ENCODE peak calls at places on chromosome 9, in eight cellular contexts. Y is endodermal cell, Q is aorta, B is lower lobe of right lung, N is psoas muscle, V is stomach, F is A673, Z is fibroblast of lung. P is an unnamed sample.

GRCh38 chr9:32589083-32589713 is 16.2 kb upstream of the NDUFB6 start:
- DNase-seq in B (no peak), Z (peak; percentile 62), F (peak; percentile 62), V (no peak), Q (no peak), N (no peak), Y (no peak), P (no peak)

GRCh38 chr9:134824583-134824982 is 56.0 kb upstream of the FCN2 start:
- DNase-seq in V (no peak), B (no peak), Q (no peak), N (no peak), Y (no peak), F (no peak), Z (no peak), P (no peak)

GRCh38 chr9:35102465-35102768 is 514 bp downstream of the STOML2 start:
- DNase-seq in Y (no peak), F (no peak), V (no peak), N (no peak), Q (peak; percentile 44), Z (no peak), B (no peak), P (no peak)

GRCh38 chr9:100216178-100216787 is 117.2 kb downstream of the INVS start:
- DNase-seq in V (peak; percentile 66), Q (peak; percentile 53), B (peak; percentile 43), Z (peak; percentile 72), Y (peak; percentile 92), N (peak; percentile 55), F (peak; percentile 75), P (no peak)

GRCh38 chr9:132182609-132183073 is 20.8 kb downstream of the NTNG2 start:
- DNase-seq in B (no peak), V (no peak), Y (peak; percentile 74), F (peak; percentile 71), Z (no peak), Q (no peak), N (no peak), P (peak; percentile 29)

GRCh38 chr9:127877566-127877998 is at the start of gene AK1:
- DNase-seq in V (peak; percentile 80), B (peak; percentile 88), Y (peak; percentile 87), F (peak; percentile 64), Z (peak; percentile 51), N (peak; percentile 89), Q (peak; percentile 88), P (peak; percentile 78)

GRCh38 chr9:73114058-73114457 is 37.6 kb upstream of the ANXA1 start:
- DNase-seq in V (no peak), N (no peak), F (no peak), Y (no peak), Q (no peak), B (no peak), Z (no peak), P (no peak)

GRCh38 chr9:88477300-88477751 is 57.7 kb upstream of the NXNL2 start:
- DNase-seq in Y (no peak), Q (no peak), F (no peak), B (no peak), Z (peak; percentile 90), V (no peak), N (no peak), P (no peak)

GRCh38 chr9:136058152-136058483 is 37.0 kb downstream of the NACC2 start:
- DNase-seq in Y (no peak), Z (no peak), B (no peak), F (no peak), N (no peak), Q (no peak), V (no peak), P (no peak)

GRCh38 chr9:136975624-136976023 is 1.7 kb upstream of the PTGDS start:
- DNase-seq in Q (no peak), B (peak; percentile 66), Z (no peak), V (no peak), F (no peak), Y (peak; percentile 92), N (no peak), P (no peak)

GRCh38 chr9:135526730-135527571 is 5.7 kb downstream of the LCN1 start:
- DNase-seq in Y (peak; percentile 64), N (no peak), V (peak; percentile 18), Z (no peak), B (peak; percentile 36), Q (no peak), F (no peak), P (no peak)

GRCh38 chr9:79014929-79015699 is 556.7 kb upstream of the TLE4 start:
- DNase-seq in Q (no peak), F (no peak), V (no peak), N (no peak), Z (peak; percentile 48), Y (no peak), B (no peak), P (no peak)

GRCh38 chr9:101536351-101536750 is 2.7 kb downstream of the RNF20 start:
- DNase-seq in F (no peak), V (no peak), Y (no peak), Q (no peak), N (no peak), B (no peak), Z (peak; percentile 50), P (no peak)

GRCh38 chr9:100700689-100701318 is 122.9 kb downstream of the CAVIN4 start:
- DNase-seq in Q (no peak), Z (no peak), N (no peak), Y (peak; percentile 75), B (no peak), F (peak; percentile 50), V (no peak), P (no peak)

GRCh38 chr9:93664549-93665120 is 88.3 kb downstream of the PHF2 start:
- DNase-seq in Q (peak; percentile 13), V (no peak), N (peak; percentile 15), B (peak; percentile 9), Y (peak; percentile 33), F (no peak), Z (no peak), P (no peak)

GRCh38 chr9:16396389-16396788 is 474.1 kb downstream of the BNC2 start:
- DNase-seq in Q (no peak), B (no peak), V (no peak), F (no peak), Z (peak; percentile 81), Y (no peak), N (no peak), P (no peak)

GRCh38 chr9:133490865-133491655 is 12.2 kb upstream of the SLC2A6 start:
- DNase-seq in Z (no peak), V (no peak), N (peak; percentile 46), F (peak; percentile 22), B (peak; percentile 36), Q (peak; percentile 26), Y (no peak), P (no peak)

GRCh38 chr9:81521892-81522291 is 167.5 kb downstream of the TLE1 start:
- DNase-seq in N (no peak), Z (no peak), Q (no peak), Y (no peak), B (no peak), F (no peak), V (no peak), P (no peak)

GRCh38 chr9:85404911-85405580 is 336.7 kb downstream of the AGTPBP1 start:
- DNase-seq in B (no peak), F (no peak), Q (no peak), N (no peak), V (no peak), Z (no peak), Y (no peak), P (no peak)

GRCh38 chr9:13915591-13916301 is 398.2 kb downstream of the NFIB start:
- DNase-seq in N (no peak), B (no peak), Q (no peak), V (no peak), Z (no peak), F (no peak), Y (no peak), P (no peak)

GRCh38 chr9:20636883-20637440 is 14.7 kb upstream of the MLLT3 start:
- DNase-seq in B (no peak), F (peak; percentile 92), V (no peak), N (no peak), Q (no peak), Y (peak; percentile 62), Z (peak; percentile 38), P (no peak)

GRCh38 chr9:93288891-93289883 is 105.2 kb downstream of the WNK2 start:
- DNase-seq in B (peak; percentile 35), N (peak; percentile 40), Q (no peak), F (no peak), V (no peak), Z (peak; percentile 79), Y (peak; percentile 63), P (no peak)

GRCh38 chr9:92184041-92184564 is 68.9 kb upstream of the SPTLC1 start:
- DNase-seq in B (no peak), Y (no peak), V (no peak), F (no peak), Z (no peak), N (no peak), Q (no peak), P (no peak)

DNA sequence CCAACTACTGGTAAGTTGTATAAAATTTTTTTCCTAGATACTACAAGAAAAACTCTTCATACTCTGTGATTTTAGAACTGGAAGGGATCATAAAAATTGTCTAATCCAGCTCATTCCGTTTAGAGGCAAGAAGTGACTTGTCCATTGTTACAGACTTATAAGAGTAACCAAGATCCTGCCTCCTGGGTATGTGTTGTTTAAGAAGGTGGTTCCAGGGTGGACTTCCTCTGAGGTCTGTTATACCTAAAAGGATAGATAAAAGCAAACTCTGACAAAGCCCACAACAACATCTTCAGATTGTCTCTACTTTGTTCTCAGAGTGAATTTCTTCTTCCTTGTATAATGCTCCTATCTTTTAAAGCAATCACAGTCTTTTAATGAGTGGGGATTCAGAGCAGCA is 24.2 kb downstream of the TGFBR1 start:
- DNase-seq in Z (no peak), Q (no peak), V (no peak), Y (no peak), B (no peak), N (no peak), F (no peak), P (no peak)
- H3K27ac ChIP-seq in Z (no peak overlapping the region), Q (no peak overlapping the region), V (no peak overlapping the region), Y (no peak overlapping the region), B (no peak overlapping the region), N (no peak overlapping the region), F (no peak overlapping the region), P (no peak overlapping the region)

GRCh38 chr9:113931140-113931539 is 55.0 kb downstream of the ZNF618 start:
- DNase-seq in F (no peak), N (no peak), B (no peak), Y (no peak), V (no peak), Z (no peak), Q (no peak), P (no peak)
- H3K27ac ChIP-seq in F (no peak overlapping the region), N (no peak overlapping the region), B (no peak overlapping the region), Y (no peak overlapping the region), V (no peak overlapping the region), Z (no peak overlapping the region), Q (no peak overlapping the region), P (no peak overlapping the region)

DNA sequence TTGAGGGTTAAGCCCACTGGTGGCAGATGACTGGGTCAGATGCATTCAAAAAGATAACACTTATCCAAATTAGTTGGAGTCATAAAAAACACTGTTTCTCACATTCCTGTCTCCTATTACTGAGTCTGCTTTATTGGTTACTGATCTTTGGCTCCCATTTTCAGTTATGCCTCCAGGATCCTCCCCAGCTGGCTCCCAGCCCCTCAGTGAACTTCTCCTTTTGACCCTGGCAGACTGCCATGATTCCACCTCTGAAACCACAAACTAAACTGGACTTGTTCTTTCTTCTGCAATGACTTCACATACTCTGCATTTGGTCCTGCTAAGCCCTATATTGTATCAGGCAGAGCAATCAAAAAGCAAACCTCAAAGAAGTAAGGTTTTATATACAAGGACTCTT is 860.8 kb upstream of the DMAC1 start:
- DNase-seq in Q (peak; percentile 73), Z (peak; percentile 76), F (no peak), V (peak; percentile 49), N (peak; percentile 76), Y (no peak), B (no peak), P (peak; percentile 18)
- H3K27ac ChIP-seq in Q (no peak overlapping the region), Z (no peak overlapping the region), F (no peak overlapping the region), V (no peak overlapping the region), N (no peak overlapping the region), Y (no peak overlapping the region), B (no peak overlapping the region), P (no peak overlapping the region)

GRCh38 chr9:123033352-123033751 is at the start of gene GPR21:
- DNase-seq in Z (no peak), Y (no peak), B (no peak), N (no peak), F (no peak), V (no peak), Q (no peak), P (no peak)
- H3K27ac ChIP-seq in Z (no peak within 1 kb of the TSS), Y (no peak within 1 kb of the TSS), B (no peak within 1 kb of the TSS), N (peak within 1 kb of the TSS; percentile 64), F (no peak within 1 kb of the TSS), V (peak within 1 kb of the TSS; percentile 51), Q (peak within 1 kb of the TSS; percentile 51), P (peak within 1 kb of the TSS; percentile 43)